ENCODE peak calls at places on chromosomes 12 and 14, in eight cellular contexts. T is AG08395; L is pancreas; V is thoracic aorta; X is LoVo; D is AML-193; W is effector memory CD4-positive, alpha-beta T cell; Q is stimulated activated CD4-positive, alpha-beta T cell treated with anti-CD3 and anti-CD28 coated beads, Interleukin-4, amount 100 ng/mL, for 1 hour. B is an unnamed sample.

GRCh38 chr12:92552412-92553108 is 150.2 kb upstream of the PLEKHG7 start:
- DNase-seq in L (no peak), V (no peak), X (peak), D (no peak), Q (no peak), W (no peak), T (no peak), B (no peak)

GRCh38 chr12:123105427-123105826 is 45.5 kb downstream of the PITPNM2 start:
- DNase-seq in L (no peak), Q (no peak), D (no peak), V (no peak), X (no peak), T (no peak), W (no peak), B (no peak)

GRCh38 chr12:69682136-69682755 is 16.9 kb downstream of the BEST3 start:
- DNase-seq in L (no peak), W (no peak), T (no peak), Q (no peak), D (no peak), V (no peak), X (no peak), B (no peak)

GRCh38 chr12:131103614-131104463 is 150.1 kb downstream of the ADGRD1 start:
- DNase-seq in V (no peak), T (no peak), W (no peak), L (no peak), Q (no peak), D (no peak), X (no peak), B (peak)

GRCh38 chr12:46562625-46563228 is 190.2 kb upstream of the SLC38A2 start:
- DNase-seq in X (no peak), D (peak), T (peak), L (no peak), V (no peak), Q (no peak), W (no peak), B (no peak)

GRCh38 chr14:93759781-93760307 is 28.4 kb downstream of the PRIMA1 start:
- DNase-seq in V (peak), W (no peak), T (no peak), Q (no peak), L (no peak), X (no peak), D (no peak), B (no peak)

GRCh38 chr12:125340791-125341190 is 275.6 kb downstream of the AACS start:
- DNase-seq in W (no peak), L (peak), Q (no peak), X (no peak), T (peak), D (no peak), V (no peak), B (no peak)

GRCh38 chr12:68358532-68359485 is 26.6 kb upstream of the MDM1 start:
- DNase-seq in T (peak), D (peak), L (peak), X (peak), V (peak), W (peak), Q (peak), B (peak)

GRCh38 chr12:12018454-12018853 is 52.3 kb upstream of the BCL2L14 start:
- DNase-seq in L (no peak), V (no peak), Q (no peak), T (no peak), X (no peak), D (no peak), W (no peak), B (no peak)

GRCh38 chr12:96190403-96191170 is 3.6 kb upstream of the ELK3 start:
- DNase-seq in L (no peak), D (no peak), V (no peak), T (peak), W (no peak), X (no peak), Q (no peak), B (no peak)

GRCh38 chr14:100982764-100983163 is 79.2 kb upstream of the RTL1 start:
- DNase-seq in X (no peak), D (no peak), W (no peak), T (no peak), L (no peak), Q (no peak), V (no peak), B (no peak)

GRCh38 chr12:131313635-131314034 is 359.9 kb downstream of the ADGRD1 start:
- DNase-seq in D (no peak), T (no peak), W (no peak), X (no peak), Q (no peak), L (no peak), V (no peak), B (no peak)

GRCh38 chr14:104929268-104930230 is 4.9 kb downstream of the PLD4 start:
- DNase-seq in X (no peak), Q (no peak), W (no peak), L (no peak), V (no peak), D (no peak), T (no peak), B (no peak)

GRCh38 chr12:65324551-65324950 is 46.1 kb downstream of the MSRB3 start:
- DNase-seq in T (no peak), D (no peak), L (no peak), Q (no peak), W (no peak), V (no peak), X (no peak), B (no peak)

GRCh38 chr14:38958589-38958988 is 144.4 kb downstream of the SEC23A start:
- DNase-seq in X (no peak), T (no peak), D (no peak), Q (no peak), V (no peak), W (no peak), L (no peak), B (no peak)

GRCh38 chr14:94036328-94037167 is 10.4 kb downstream of the OTUB2 start:
- DNase-seq in W (peak), L (peak), X (peak), D (peak), V (no peak), Q (peak), T (peak), B (peak)

GRCh38 chr14:77113644-77114043 is 15.6 kb downstream of the CIPC start:
- DNase-seq in Q (no peak), V (no peak), D (no peak), W (no peak), T (no peak), X (no peak), L (no peak), B (no peak)

GRCh38 chr12:30420561-30420960 is 275.1 kb downstream of the IPO8 start:
- DNase-seq in Q (no peak), V (no peak), L (no peak), T (peak), W (no peak), X (no peak), D (no peak), B (no peak)

GRCh38 chr14:68684466-68685418 is 108.1 kb downstream of the ZFP36L1 start:
- DNase-seq in L (no peak), D (no peak), W (no peak), T (no peak), Q (no peak), V (no peak), X (no peak), B (no peak)

GRCh38 chr14:50100824-50101223 is 15.5 kb downstream of the VCPKMT start:
- DNase-seq in W (no peak), T (no peak), Q (no peak), L (no peak), V (no peak), D (no peak), X (no peak), B (no peak)

GRCh38 chr14:38044710-38045109 is 163.0 kb upstream of the SSTR1 start:
- DNase-seq in D (no peak), Q (no peak), W (no peak), L (no peak), T (no peak), X (no peak), V (no peak), B (no peak)

GRCh38 chr12:124651508-124652273 is 84.3 kb upstream of the NCOR2 start:
- DNase-seq in W (no peak), X (no peak), Q (no peak), L (no peak), D (no peak), V (no peak), T (no peak), B (no peak)

B was measured in stomach.